ENCODE peak calls at places on chromosomes 3 and 15, in ten cellular contexts. F is left lung, E is left ventricle myocardium inferior, X is GM13976, B is bronchial epithelial cell, O is stomach, L is RWPE1, G is uterus, T is endothelial cell, D is MCF 10A. V is an unnamed sample.
A peak's percentile ranks its signal among the peaks of the same experiment; 100 is the strongest.

GRCh38 chr15:99076555-99077308 is 28.1 kb upstream of the SYNM start:
- DNase-seq in F (peak; percentile 59), E (peak; percentile 25), X (peak; percentile 68), B (peak; percentile 80), O (peak; percentile 49), L (peak; percentile 73), G (peak; percentile 59), T (peak; percentile 60), D (peak; percentile 84), V (peak; percentile 71)

GRCh38 chr3:16174389-16174788 is at the start of gene GALNT15:
- DNase-seq in F (peak; percentile 72), E (peak; percentile 86), X (no peak), B (peak; percentile 32), O (peak; percentile 69), L (no peak), G (peak; percentile 82), T (no peak), D (peak; percentile 94), V (no peak)

GRCh38 chr3:119191800-119192199 is 18.4 kb downstream of the UPK1B start:
- DNase-seq in F (no peak), E (no peak), X (no peak), B (no peak), O (no peak), L (no peak), G (no peak), T (no peak), D (no peak), V (no peak)

GRCh38 chr3:192884831-192885356 is 32.8 kb downstream of the MB21D2 start:
- DNase-seq in F (no peak), E (no peak), X (no peak), B (no peak), O (no peak), L (no peak), G (no peak), T (no peak), D (no peak), V (no peak)

GRCh38 chr15:56879502-56879901 is 38.9 kb upstream of the TCF12 start:
- DNase-seq in F (no peak), E (no peak), X (no peak), B (no peak), O (no peak), L (no peak), G (no peak), T (no peak), D (no peak), V (no peak)

GRCh38 chr3:174767853-174768382 is 91.2 kb upstream of the NAALADL2 start:
- DNase-seq in F (no peak), E (no peak), X (no peak), B (peak; percentile 64), O (no peak), L (no peak), G (no peak), T (no peak), D (no peak), V (no peak)

GRCh38 chr15:57323299-57323805 is 53.0 kb upstream of the CGNL1 start:
- DNase-seq in F (no peak), E (peak; percentile 8), X (no peak), B (no peak), O (no peak), L (no peak), G (no peak), T (no peak), D (no peak), V (no peak)

GRCh38 chr3:101362408-101362807 is 42.0 kb upstream of the IMPG2 start:
- DNase-seq in F (no peak), E (no peak), X (no peak), B (no peak), O (no peak), L (no peak), G (no peak), T (no peak), D (no peak), V (no peak)

GRCh38 chr3:186137051-186137685 is 28.3 kb upstream of the ETV5 start:
- DNase-seq in F (no peak), E (no peak), X (no peak), B (no peak), O (no peak), L (no peak), G (no peak), T (peak; percentile 45), D (no peak), V (no peak)

GRCh38 chr3:186132487-186132886 is 23.6 kb upstream of the ETV5 start:
- DNase-seq in F (no peak), E (no peak), X (no peak), B (no peak), O (no peak), L (no peak), G (no peak), T (no peak), D (no peak), V (no peak)

GRCh38 chr3:186138272-186138981 is 29.5 kb upstream of the ETV5 start:
- DNase-seq in F (no peak), E (no peak), X (no peak), B (no peak), O (peak; percentile 58), L (no peak), G (no peak), T (no peak), D (no peak), V (no peak)

GRCh38 chr3:186129206-186129605 is 20.3 kb upstream of the ETV5 start:
- DNase-seq in F (no peak), E (no peak), X (no peak), B (no peak), O (no peak), L (no peak), G (no peak), T (no peak), D (no peak), V (no peak)

DNA sequence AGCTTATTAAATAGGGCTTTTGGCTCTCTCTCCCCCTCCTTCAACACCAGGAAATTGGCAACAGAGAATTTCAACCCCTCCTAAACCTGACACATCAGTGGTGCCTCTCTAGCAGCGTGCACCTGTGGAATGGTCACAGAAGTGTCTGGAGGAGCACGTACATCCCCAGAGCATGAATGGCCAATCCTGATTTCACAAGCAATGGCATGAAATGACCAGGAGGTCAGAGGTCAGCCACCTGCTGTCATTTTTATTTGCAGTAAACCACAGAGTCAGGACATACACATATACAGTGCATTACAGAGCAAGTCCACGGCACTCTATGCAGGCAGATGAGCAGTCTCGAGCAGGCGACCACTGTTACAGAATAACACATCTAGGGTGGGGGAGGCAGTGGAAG is 25.1 kb upstream of the ETV5 start:
- DNase-seq in F (no peak), E (no peak), X (no peak), B (no peak), O (no peak), L (no peak), G (no peak), T (no peak), D (no peak), V (no peak)
- TF ChIP-seq CTCF in F (no peak), E (no peak), X (no peak), B (no peak), O (no peak), L (no peak), G (no peak), T (no peak), D (no peak), V (no peak)

GRCh38 chr3:106342386-106342785 is 473.6 kb upstream of the CBLB start:
- DNase-seq in F (no peak), E (no peak), X (no peak), B (no peak), O (no peak), L (no peak), G (no peak), T (no peak), D (no peak), V (no peak)

GRCh38 chr3:106348142-106348690 is 479.4 kb upstream of the CBLB start:
- DNase-seq in F (no peak), E (no peak), X (no peak), B (no peak), O (no peak), L (no peak), G (no peak), T (no peak), D (no peak), V (no peak)

GRCh38 chr3:106349191-106349881 is 480.5 kb upstream of the CBLB start:
- DNase-seq in F (no peak), E (no peak), X (no peak), B (no peak), O (no peak), L (no peak), G (no peak), T (no peak), D (no peak), V (no peak)

GRCh38 chr3:106343841-106344240 is 475.0 kb upstream of the CBLB start:
- DNase-seq in F (no peak), E (no peak), X (no peak), B (no peak), O (no peak), L (no peak), G (no peak), T (no peak), D (no peak), V (no peak)

DNA sequence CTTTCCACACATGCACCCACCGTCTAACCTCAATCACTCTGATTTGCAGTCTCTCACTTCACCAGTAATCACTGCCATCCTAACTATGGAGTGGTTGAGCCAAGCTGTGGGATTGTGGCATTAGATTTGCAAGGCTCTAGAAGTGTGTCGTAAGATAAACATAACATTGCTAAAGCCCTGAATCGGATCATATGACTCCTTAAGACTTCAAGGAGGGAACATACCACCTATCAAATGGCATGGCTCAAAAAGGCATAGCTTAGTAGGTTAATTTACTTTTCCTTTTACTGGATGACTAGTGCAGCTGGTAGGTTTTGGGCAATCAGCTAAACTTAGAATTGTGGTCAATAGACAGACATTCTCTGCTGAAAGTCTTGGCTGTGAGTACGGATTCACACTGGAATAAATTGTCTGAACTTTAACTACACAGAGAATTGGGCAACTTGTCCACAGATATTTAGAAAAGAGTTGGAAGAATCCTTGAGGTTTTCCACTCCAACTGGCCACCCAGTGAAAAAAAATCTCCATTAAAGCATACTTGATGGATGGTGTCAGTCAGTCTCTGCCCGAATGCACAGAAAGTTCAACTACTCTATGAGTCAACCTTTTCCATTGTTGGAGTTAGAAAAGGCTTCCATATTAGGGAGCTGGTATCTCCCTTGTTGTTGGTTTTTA is 476.7 kb upstream of the CBLB start:
- DNase-seq in F (no peak), E (no peak), X (no peak), B (peak; percentile 93), O (no peak), L (peak; percentile 30), G (no peak), T (no peak), D (peak; percentile 92), V (no peak)
- TF ChIP-seq CTCF in F (no peak), E (no peak), X (no peak), B (no peak), O (no peak), L (no peak), G (no peak), T (no peak), D (no peak), V (no peak)

DNA sequence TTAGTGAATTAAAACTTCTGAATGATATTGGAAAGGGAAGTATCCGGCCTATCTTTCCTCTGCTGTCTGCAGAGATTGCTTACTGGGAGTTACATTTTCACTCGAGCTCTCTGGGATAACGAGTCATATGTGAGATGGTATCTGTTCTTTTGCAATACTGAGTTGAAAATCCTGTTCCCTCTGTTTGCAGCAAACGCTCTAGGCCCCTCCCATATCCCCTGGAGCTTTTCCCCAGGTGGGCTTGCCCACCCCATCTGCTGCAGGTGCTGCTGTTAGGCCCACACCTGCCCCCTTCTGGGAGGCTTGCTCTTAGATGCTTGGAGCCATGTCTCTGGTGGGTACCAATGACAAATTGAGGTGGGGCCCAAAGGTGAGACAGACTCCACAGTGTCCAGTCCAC is 42.7 kb upstream of the MTMR10 start:
- DNase-seq in F (no peak), E (no peak), X (no peak), B (peak; percentile 17), O (no peak), L (no peak), G (no peak), T (no peak), D (no peak), V (no peak)
- TF ChIP-seq CTCF in F (no peak), E (no peak), X (no peak), B (no peak), O (no peak), L (no peak), G (no peak), T (no peak), D (no peak), V (no peak)

GRCh38 chr3:81668283-81668682 is 93.2 kb downstream of the GBE1 start:
- DNase-seq in F (no peak), E (no peak), X (no peak), B (no peak), O (no peak), L (no peak), G (no peak), T (no peak), D (no peak), V (no peak)

GRCh38 chr3:81666502-81667121 is 94.8 kb downstream of the GBE1 start:
- DNase-seq in F (no peak), E (no peak), X (peak; percentile 37), B (peak; percentile 30), O (no peak), L (peak; percentile 3), G (no peak), T (no peak), D (peak; percentile 39), V (peak; percentile 14)

GRCh38 chr3:81660036-81660435 is 101.4 kb downstream of the GBE1 start:
- DNase-seq in F (no peak), E (no peak), X (no peak), B (no peak), O (no peak), L (no peak), G (no peak), T (no peak), D (no peak), V (no peak)

GRCh38 chr3:81658322-81658997 is 103.0 kb downstream of the GBE1 start:
- DNase-seq in F (no peak), E (no peak), X (no peak), B (no peak), O (no peak), L (no peak), G (no peak), T (no peak), D (no peak), V (no peak)

GRCh38 chr3:81663114-81663513 is 98.3 kb downstream of the GBE1 start:
- DNase-seq in F (no peak), E (no peak), X (no peak), B (no peak), O (no peak), L (no peak), G (no peak), T (no peak), D (no peak), V (no peak)
- TF ChIP-seq CTCF in F (no peak), E (no peak), X (no peak), B (no peak), O (no peak), L (no peak), G (no peak), T (no peak), D (no peak), V (no peak)